ENCODE peak calls at places on chromosomes 6 and 20, in eight cellular contexts. X is EH; N is mesothelial cell of epicardium; T is bronchial epithelial cell; H is AG08395; I is glutamatergic neuron; E is activated T-cell treated with anti-CD3 and anti-CD28 coated beads for 24 hours; V is stimulated activated CD8-positive, alpha-beta memory T cell treated with anti-CD3 and anti-CD28 coated beads, Interleukin-7, amount 100 ng/mL, for 4 hours. C is an unnamed sample.

GRCh38 chr20:45897692-45898091 is 6.6 kb downstream of the CTSA start:
- DNase-seq in E (no peak), N (no peak), I (no peak), T (no peak), V (no peak), X (no peak), H (no peak), C (no peak)

GRCh38 chr20:25867776-25868649 is 171.4 kb upstream of the ZNF337 start:
- DNase-seq in N (peak), H (peak), T (peak), X (peak), I (peak), V (peak), E (peak), C (peak)

GRCh38 chr6:147282566-147282959 is 78.3 kb downstream of the STXBP5 start:
- DNase-seq in V (no peak), E (no peak), T (no peak), X (no peak), N (no peak), I (no peak), H (no peak), C (no peak)

GRCh38 chr6:148518371-148519156 is 175.9 kb downstream of the SASH1 start:
- DNase-seq in T (no peak), H (no peak), X (peak), V (no peak), I (no peak), N (no peak), E (no peak), C (peak)

GRCh38 chr20:6623989-6624388 is 143.5 kb upstream of the BMP2 start:
- DNase-seq in X (no peak), T (no peak), V (no peak), N (no peak), H (no peak), E (no peak), I (no peak), C (no peak)

GRCh38 chr6:154070657-154071056 is 31.6 kb downstream of the OPRM1 start:
- DNase-seq in T (peak), V (no peak), H (no peak), E (no peak), N (no peak), I (no peak), X (no peak), C (no peak)

GRCh38 chr6:7004581-7005297 is 103.0 kb upstream of the RREB1 start:
- DNase-seq in X (no peak), I (no peak), H (no peak), T (no peak), V (no peak), E (no peak), N (no peak), C (no peak)

GRCh38 chr6:157223486-157223885 is 99.8 kb downstream of the TMEM242 start:
- DNase-seq in E (no peak), H (no peak), N (no peak), V (no peak), T (no peak), I (no peak), X (no peak), C (no peak)

GRCh38 chr6:1831030-1831429 is 221.3 kb downstream of the FOXC1 start:
- DNase-seq in N (no peak), I (no peak), E (no peak), V (no peak), H (no peak), T (no peak), X (no peak), C (no peak)

GRCh38 chr20:44431502-44432234 is 44.0 kb upstream of the TTPAL start:
- DNase-seq in N (no peak), V (no peak), T (no peak), E (no peak), X (peak), H (no peak), I (no peak), C (no peak)

GRCh38 chr6:85923013-85923430 is 280.3 kb upstream of the SYNCRIP start:
- DNase-seq in T (peak), I (no peak), N (no peak), H (peak), V (no peak), E (no peak), X (peak), C (peak)

GRCh38 chr20:37823276-37823980 is 79.5 kb upstream of the VSTM2L start:
- DNase-seq in I (no peak), N (peak), X (peak), H (no peak), T (peak), V (no peak), E (no peak), C (no peak)

GRCh38 chr6:125701354-125701668 is 48.1 kb upstream of the HEY2 start:
- DNase-seq in I (no peak), V (no peak), H (no peak), X (no peak), N (no peak), T (no peak), E (no peak), C (no peak)

GRCh38 chr20:43473058-43473704 is 15.5 kb downstream of the SRSF6 start:
- DNase-seq in V (no peak), T (no peak), H (no peak), N (no peak), I (no peak), X (no peak), E (no peak), C (no peak)

GRCh38 chr6:18388942-18389341 is 1.8 kb downstream of the RNF144B start:
- DNase-seq in E (no peak), V (no peak), N (no peak), I (no peak), T (peak), X (peak), H (peak), C (no peak)

GRCh38 chr6:107237992-107238660 is 122.8 kb upstream of the BEND3 start:
- DNase-seq in E (no peak), H (no peak), N (no peak), X (peak), I (no peak), T (peak), V (no peak), C (no peak)

GRCh38 chr6:37783025-37783825 is 36.3 kb upstream of the ZFAND3 start:
- DNase-seq in E (no peak), I (peak), H (peak), X (peak), T (no peak), V (no peak), N (peak), C (peak)

GRCh38 chr6:140921366-140922226 is 1211.1 kb upstream of the GJE1 start:
- DNase-seq in X (peak), I (no peak), V (no peak), E (no peak), H (peak), T (peak), N (no peak), C (peak)

GRCh38 chr6:140052757-140053729 is 678.6 kb upstream of the CITED2 start:
- DNase-seq in V (no peak), T (peak), H (no peak), E (no peak), X (peak), N (no peak), I (no peak), C (peak)

C was measured in testis.